ENCODE peak calls at places on chromosomes 16 and 17, in eight cellular contexts. I is GM12878, A is K562, R is IMR-90, S is HepG2, Y is A549, U is SK-N-SH, M is H1. L is an unnamed sample.

GRCh38 chr17:43983515-43984411 is 20.7 kb upstream of the NAGS start:
- DNase-seq in I (no peak), A (peak), R (no peak), S (peak), Y (no peak), U (peak), M (peak), L (no peak)

GRCh38 chr16:47493358-47494337 is 32.5 kb downstream of the PHKB start:
- DNase-seq in I (peak), A (no peak), R (no peak), S (no peak), Y (no peak), U (no peak), M (no peak), L (no peak)

GRCh38 chr16:11627822-11628457 is 40.3 kb upstream of the SNN start:
- DNase-seq in I (no peak), A (peak), R (peak), S (no peak), Y (no peak), U (no peak), M (no peak), L (peak)

GRCh38 chr16:31472559-31473203 is 729 bp downstream of the TGFB1I1 start:
- DNase-seq in I (no peak), A (peak), R (peak), S (peak), Y (peak), U (peak), M (peak), L (peak)

GRCh38 chr16:80739523-80739922 is 64.9 kb downstream of the CDYL2 start:
- DNase-seq in I (no peak), A (no peak), R (no peak), S (no peak), Y (no peak), U (no peak), M (no peak), L (no peak)

GRCh38 chr17:27241346-27241946 is 52.5 kb upstream of the WSB1 start:
- DNase-seq in I (no peak), A (no peak), R (peak), S (no peak), Y (no peak), U (no peak), M (no peak), L (peak)

GRCh38 chr17:56629450-56630187 is 36.1 kb downstream of the NOG start:
- DNase-seq in I (no peak), A (peak), R (peak), S (peak), Y (peak), U (peak), M (peak), L (peak)

GRCh38 chr17:12979826-12980500 is 37.9 kb downstream of the ELAC2 start:
- DNase-seq in I (no peak), A (no peak), R (peak), S (no peak), Y (no peak), U (no peak), M (no peak), L (no peak)

GRCh38 chr16:71859751-71860521 is 14.2 kb downstream of the ATXN1L start:
- DNase-seq in I (no peak), A (no peak), R (no peak), S (no peak), Y (no peak), U (no peak), M (no peak), L (no peak)

GRCh38 chr16:50603206-50604064 is 55.2 kb downstream of the NKD1 start:
- DNase-seq in I (no peak), A (no peak), R (no peak), S (no peak), Y (no peak), U (no peak), M (no peak), L (no peak)

GRCh38 chr17:81930142-81931125 is 2.9 kb upstream of the MAFG start:
- DNase-seq in I (no peak), A (no peak), R (no peak), S (no peak), Y (no peak), U (no peak), M (no peak), L (no peak)

GRCh38 chr16:88924834-88925539 is 52.0 kb downstream of the CBFA2T3 start:
- DNase-seq in I (no peak), A (peak), R (peak), S (peak), Y (peak), U (peak), M (no peak), L (peak)

GRCh38 chr17:2184993-2185931 is 118.3 kb downstream of the SMG6 start:
- DNase-seq in I (no peak), A (no peak), R (no peak), S (no peak), Y (no peak), U (peak), M (no peak), L (no peak)

GRCh38 chr17:38451840-38452529 is 23.7 kb downstream of the ARHGAP23 start:
- DNase-seq in I (no peak), A (peak), R (peak), S (no peak), Y (no peak), U (no peak), M (no peak), L (no peak)

GRCh38 chr17:48460055-48460454 is 30.0 kb upstream of the SKAP1 start:
- DNase-seq in I (no peak), A (no peak), R (no peak), S (no peak), Y (no peak), U (no peak), M (no peak), L (no peak)

GRCh38 chr17:78043031-78043430 is 84.5 kb downstream of the TNRC6C start:
- DNase-seq in I (no peak), A (no peak), R (no peak), S (no peak), Y (no peak), U (no peak), M (no peak), L (no peak)

GRCh38 chr16:5187402-5187952 is 89.9 kb upstream of the EEF2KMT start:
- DNase-seq in I (no peak), A (peak), R (no peak), S (no peak), Y (no peak), U (no peak), M (no peak), L (no peak)

GRCh38 chr16:10561425-10561824 is 19.0 kb downstream of the EMP2 start:
- DNase-seq in I (no peak), A (no peak), R (no peak), S (no peak), Y (no peak), U (no peak), M (no peak), L (no peak)

GRCh38 chr16:878071-878784 is 77.7 kb upstream of the GNG13 start:
- DNase-seq in I (no peak), A (no peak), R (peak), S (no peak), Y (peak), U (peak), M (peak), L (peak)

GRCh38 chr16:6146874-6147425 is 1049.4 kb upstream of the EEF2KMT start:
- DNase-seq in I (no peak), A (peak), R (no peak), S (no peak), Y (no peak), U (no peak), M (peak), L (no peak)

GRCh38 chr16:58815188-58815888 is 81.2 kb upstream of the GOT2 start:
- DNase-seq in I (no peak), A (no peak), R (no peak), S (no peak), Y (no peak), U (no peak), M (no peak), L (no peak)

GRCh38 chr16:56301391-56301850 is 110.1 kb downstream of the GNAO1 start:
- DNase-seq in I (no peak), A (no peak), R (peak), S (no peak), Y (no peak), U (no peak), M (no peak), L (no peak)

GRCh38 chr16:31872201-31872600 is 1.4 kb upstream of the ZNF267 start:
- DNase-seq in I (no peak), A (no peak), R (no peak), S (no peak), Y (no peak), U (no peak), M (no peak), L (no peak)

GRCh38 chr17:58156839-58157803 is 8.9 kb downstream of the OR4D1 start:
- DNase-seq in I (no peak), A (peak), R (no peak), S (no peak), Y (peak), U (peak), M (peak), L (no peak)

GRCh38 chr16:48335961-48336360 is 49.3 kb downstream of the SIAH1 start:
- DNase-seq in I (no peak), A (no peak), R (peak), S (no peak), Y (no peak), U (no peak), M (no peak), L (no peak)

GRCh38 chr16:14211856-14212543 is 140.9 kb downstream of the MRTFB start:
- DNase-seq in I (no peak), A (no peak), R (no peak), S (no peak), Y (no peak), U (no peak), M (no peak), L (no peak)

GRCh38 chr16:75433732-75434413 is 570 bp upstream of the CFDP1 start:
- DNase-seq in I (no peak), A (peak), R (peak), S (peak), Y (peak), U (peak), M (peak), L (no peak)

GRCh38 chr16:56478228-56479049 is 27.1 kb downstream of the OGFOD1 start:
- DNase-seq in I (no peak), A (no peak), R (peak), S (no peak), Y (no peak), U (no peak), M (no peak), L (no peak)

GRCh38 chr16:88456356-88457292 is 3.5 kb downstream of the ZFPM1 start:
- DNase-seq in I (no peak), A (no peak), R (no peak), S (no peak), Y (no peak), U (no peak), M (no peak), L (no peak)

GRCh38 chr16:11563493-11564040 is 23.2 kb downstream of the LITAF start:
- DNase-seq in I (no peak), A (no peak), R (no peak), S (peak), Y (no peak), U (no peak), M (no peak), L (no peak)

DNA sequence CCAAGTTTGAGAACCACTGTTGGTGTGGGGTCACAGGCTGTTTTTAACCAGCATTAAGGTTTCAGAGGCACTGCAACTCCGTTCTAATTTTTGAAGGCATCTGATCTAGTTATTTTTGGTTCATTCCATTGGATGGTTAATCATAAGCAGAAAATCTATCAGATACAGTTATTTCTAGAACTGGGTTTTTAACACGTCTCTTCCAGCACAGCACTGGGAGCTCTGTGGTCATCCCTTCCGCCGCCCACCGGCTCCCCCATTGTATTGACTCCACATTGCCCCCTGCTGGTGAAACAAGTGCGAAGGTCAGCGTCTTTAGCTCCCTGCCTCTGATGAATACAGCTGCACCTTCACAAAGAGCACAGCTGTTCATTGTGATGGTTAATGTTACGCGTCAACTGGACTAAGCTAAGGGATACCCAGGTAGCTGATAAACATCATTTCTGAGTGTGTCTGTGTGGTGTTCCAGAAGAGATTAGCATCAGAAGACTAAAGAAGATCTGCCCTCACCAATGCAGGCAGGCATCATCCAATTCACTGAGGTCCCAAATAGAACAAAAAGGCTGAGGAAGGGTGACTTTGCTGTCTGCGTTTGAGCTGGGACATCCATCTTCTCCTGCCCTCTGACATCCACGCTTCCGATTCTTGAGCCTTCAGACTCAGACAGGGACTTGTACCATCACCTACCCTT is 8.5 kb downstream of the CCL18 start:
- DNase-seq in I (peak), A (peak), R (peak), S (peak), Y (peak), U (peak), M (peak), L (peak)
- TF ChIP-seq RAD21 in I (peak), A (no peak), R (peak), S (peak), Y (peak), U (peak), M (peak), L (peak)

DNA sequence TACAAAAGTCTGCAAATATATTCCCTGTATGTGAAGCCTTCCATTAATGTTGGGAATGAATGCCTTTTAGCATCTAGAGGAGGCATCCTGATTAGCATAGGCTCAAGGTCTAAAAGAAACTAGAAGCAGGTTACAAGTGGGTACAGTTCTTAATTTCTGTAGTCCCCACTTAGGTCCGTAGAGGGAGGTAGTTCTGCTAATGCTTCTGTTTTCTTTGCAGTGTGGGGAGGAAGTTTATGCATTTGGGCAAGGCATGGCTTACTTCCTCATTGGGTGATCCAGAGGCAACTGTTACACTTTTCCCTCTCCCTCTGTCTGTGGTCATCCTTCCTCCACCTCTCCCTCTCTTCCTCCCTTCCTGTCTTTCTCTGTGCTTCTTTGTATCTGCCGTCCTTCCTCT is 108.4 kb upstream of the ZKSCAN2 start:
- DNase-seq in I (no peak), A (no peak), R (no peak), S (no peak), Y (no peak), U (no peak), M (no peak), L (no peak)
- TF ChIP-seq RAD21 in I (no peak), A (no peak), R (no peak), S (no peak), Y (no peak), U (no peak), M (peak), L (no peak)

GRCh38 chr17:39667262-39668140 is 752 bp upstream of the PNMT start:
- DNase-seq in I (no peak), A (peak), R (no peak), S (no peak), Y (no peak), U (peak), M (peak), L (no peak)
- TF ChIP-seq RAD21 in I (no peak), A (no peak), R (no peak), S (no peak), Y (no peak), U (no peak), M (no peak), L (no peak)

DNA sequence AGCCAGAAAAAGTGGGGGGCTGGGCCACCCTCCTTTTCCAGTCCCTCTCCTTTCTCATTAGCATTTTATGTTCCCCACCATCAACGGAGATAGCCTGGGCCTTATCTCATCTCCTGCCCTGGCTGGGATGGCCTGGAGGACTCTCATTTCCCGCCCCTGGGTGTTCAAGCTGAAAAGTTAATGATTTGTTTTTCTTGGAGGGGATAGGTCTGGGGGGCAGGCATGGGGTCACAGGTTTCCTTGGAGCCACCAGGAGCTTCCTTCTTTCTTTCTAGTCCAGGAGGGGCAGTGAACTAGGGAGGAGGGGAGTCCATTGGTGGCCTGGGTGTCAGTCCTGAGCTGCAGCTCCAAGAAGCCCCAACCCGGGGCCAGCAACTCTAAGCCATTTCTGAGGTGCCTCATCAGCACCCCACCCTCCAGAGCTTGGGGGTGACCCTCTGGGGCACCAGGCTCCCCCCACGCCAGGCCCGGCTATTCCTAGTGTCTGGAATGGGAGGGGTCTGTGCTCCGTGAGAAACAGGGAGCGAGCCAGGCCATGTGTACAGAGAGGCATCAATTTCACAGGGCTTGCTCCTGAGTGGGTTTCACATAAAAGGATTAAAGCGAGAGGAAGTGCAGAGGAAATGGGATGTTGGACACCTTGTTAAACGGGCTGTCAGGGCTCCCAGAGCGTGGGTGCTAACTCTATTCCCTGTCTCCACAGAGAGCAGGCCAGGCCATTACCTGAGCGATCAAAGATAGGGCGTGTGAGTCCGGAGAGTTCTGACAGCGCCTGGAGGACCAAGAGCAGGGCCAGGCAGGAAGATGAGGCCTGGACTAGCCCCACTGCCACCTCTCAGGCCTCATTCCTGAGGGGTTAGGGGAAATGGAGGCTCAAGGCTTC is 90.6 kb upstream of the LHX1 start:
- DNase-seq in I (no peak), A (no peak), R (no peak), S (no peak), Y (no peak), U (no peak), M (no peak), L (no peak)
- TF ChIP-seq RAD21 in I (no peak), A (no peak), R (no peak), S (no peak), Y (no peak), U (no peak), M (no peak), L (no peak)

GRCh38 chr17:7221281-7222092 is 1.7 kb downstream of the ACADVL start:
- DNase-seq in I (no peak), A (no peak), R (no peak), S (no peak), Y (no peak), U (no peak), M (no peak), L (no peak)
- TF ChIP-seq RAD21 in I (no peak), A (peak), R (no peak), S (no peak), Y (no peak), U (no peak), M (no peak), L (no peak)